ENCODE peak calls at places on chromosome 3, in four cellular contexts. R is HFFc6, C is epithelial cell of esophagus, Z is foreskin fibroblast. J is an unnamed sample.
A peak's percentile ranks its signal among the peaks of the same experiment; 100 is the strongest.

GRCh38 chr3:135082706-135083105 is 287.6 kb downstream of the EPHB1 start:
- DNase-seq in R (no peak), C (no peak), Z (no peak), J (no peak)

GRCh38 chr3:17782751-17783150 is 40.3 kb upstream of the TBC1D5 start:
- DNase-seq in R (no peak), C (no peak), Z (no peak), J (no peak)

GRCh38 chr3:64174328-64174727 is 50.9 kb downstream of the PRICKLE2 start:
- DNase-seq in R (no peak), C (peak; percentile 80), Z (peak; percentile 60), J (peak; percentile 77)

GRCh38 chr3:105828703-105829102 is 40.1 kb downstream of the CBLB start:
- DNase-seq in R (no peak), C (no peak), Z (no peak), J (no peak)

GRCh38 chr3:135895106-135895733 is 70.3 kb upstream of the PPP2R3A start:
- DNase-seq in R (peak; percentile 73), C (peak; percentile 86), Z (peak; percentile 91), J (peak; percentile 86)

GRCh38 chr3:172626241-172626640 is 84.6 kb downstream of the NCEH1 start:
- DNase-seq in R (peak; percentile 62), C (peak; percentile 74), Z (peak; percentile 73), J (peak; percentile 39)

GRCh38 chr3:174216948-174217718 is 642.0 kb upstream of the NAALADL2 start:
- DNase-seq in R (no peak), C (no peak), Z (no peak), J (no peak)

GRCh38 chr3:123700791-123701712 is 116.2 kb upstream of the HACD2 start:
- DNase-seq in R (no peak), C (no peak), Z (no peak), J (no peak)

GRCh38 chr3:58175429-58176184 is 35.2 kb downstream of the DNASE1L3 start:
- DNase-seq in R (no peak), C (peak; percentile 45), Z (peak; percentile 47), J (no peak)

GRCh38 chr3:150238995-150239612 is 169.0 kb upstream of the TSC22D2 start:
- DNase-seq in R (no peak), C (peak; percentile 63), Z (no peak), J (peak; percentile 51)

GRCh38 chr3:150737874-150738679 is 24.9 kb downstream of the SIAH2 start:
- DNase-seq in R (no peak), C (peak; percentile 88), Z (peak; percentile 36), J (peak; percentile 87)

GRCh38 chr3:40736943-40737342 is 212.2 kb downstream of the ZNF621 start:
- DNase-seq in R (no peak), C (no peak), Z (no peak), J (no peak)

GRCh38 chr3:66312039-66312438 is 91.2 kb downstream of the SLC25A26 start:
- DNase-seq in R (no peak), C (no peak), Z (no peak), J (no peak)

GRCh38 chr3:179015551-179016020 is 56.0 kb downstream of the ZMAT3 start:
- DNase-seq in R (peak; percentile 84), C (peak; percentile 79), Z (peak; percentile 87), J (peak; percentile 83)

GRCh38 chr3:13822042-13822441 is 57.8 kb downstream of the WNT7A start:
- DNase-seq in R (peak; percentile 39), C (peak; percentile 92), Z (peak; percentile 30), J (peak; percentile 59)

GRCh38 chr3:138725116-138725515 is 109.6 kb downstream of the PIK3CB start:
- DNase-seq in R (no peak), C (peak; percentile 55), Z (no peak), J (no peak)

GRCh38 chr3:71562938-71563337 is 20.6 kb downstream of the FOXP1 start:
- DNase-seq in R (no peak), C (no peak), Z (no peak), J (no peak)

GRCh38 chr3:20039082-20039764 is 1.0 kb upstream of the KAT2B start:
- DNase-seq in R (no peak), C (no peak), Z (no peak), J (no peak)

GRCh38 chr3:184560992-184561328 is 625 bp upstream of the EPHB3 start:
- DNase-seq in R (no peak), C (no peak), Z (no peak), J (no peak)

GRCh38 chr3:55792010-55792409 is 304.9 kb upstream of the WNT5A start:
- DNase-seq in R (no peak), C (no peak), Z (no peak), J (no peak)

GRCh38 chr3:128933213-128933921 is 53.9 kb downstream of the ACAD9 start:
- DNase-seq in R (no peak), C (no peak), Z (no peak), J (no peak)

GRCh38 chr3:101687142-101687931 is 819 bp upstream of the RPL24 start:
- DNase-seq in R (no peak), C (peak; percentile 58), Z (peak; percentile 21), J (no peak)

GRCh38 chr3:901953-902778 is 190.7 kb upstream of the CNTN6 start:
- DNase-seq in R (peak; percentile 2), C (peak; percentile 22), Z (peak; percentile 9), J (no peak)

GRCh38 chr3:134054881-134055280 is 25.2 kb upstream of the SLCO2A1 start:
- DNase-seq in R (no peak), C (no peak), Z (no peak), J (no peak)

GRCh38 chr3:186209810-186210752 is 101.2 kb upstream of the ETV5 start:
- DNase-seq in R (peak; percentile 60), C (peak; percentile 72), Z (peak; percentile 66), J (no peak)